ENCODE peak calls at places on chromosomes 3 and 15, in four cellular contexts. J is activated T-helper 1 cell treated with Interleukin-2 at 50 U/mL for 16 hours, S is SW 1271, Y is NCI-H1105 treated with DMSO at 0.1 percent for 48 hours. U is an unnamed sample.

GRCh38 chr15:65115086-65115485 is at the start of gene UBAP1L:
- DNase-seq in J (no peak), S (no peak), Y (peak), U (no peak)

GRCh38 chr3:19947549-19948071 is 713 bp downstream of the RAB5A start:
- DNase-seq in J (peak), S (peak), Y (peak), U (peak)

GRCh38 chr3:5699811-5700210 is 512.3 kb downstream of the EDEM1 start:
- DNase-seq in J (no peak), S (no peak), Y (no peak), U (no peak)

GRCh38 chr15:58521293-58521991 is 89.7 kb downstream of the LIPC start:
- DNase-seq in J (no peak), S (no peak), Y (no peak), U (peak)

GRCh38 chr3:86563358-86563970 is 427.5 kb downstream of the VGLL3 start:
- DNase-seq in J (no peak), S (peak), Y (peak), U (peak)

GRCh38 chr15:68385240-68385561 is 46.8 kb downstream of the ITGA11 start:
- DNase-seq in J (no peak), S (no peak), Y (no peak), U (no peak)

GRCh38 chr3:43497905-43498365 is 123.9 kb downstream of the ANO10 start:
- DNase-seq in J (no peak), S (no peak), Y (no peak), U (no peak)

GRCh38 chr3:68764554-68764953 is 167.8 kb downstream of the TAFA4 start:
- DNase-seq in J (no peak), S (no peak), Y (no peak), U (no peak)